ENCODE peak calls at places on chromosomes 4 and X, in six cellular contexts. D, E, R, C, U and Q are unnamed samples.

GRCh38 chrX:154738013-154738738 is 12.7 kb downstream of the GAB3 start:
- DNase-seq in D (no peak), E (peak; percentile 61), R (no peak), C (no peak), U (no peak), Q (no peak)

GRCh38 chr4:1470393-1470670 is 64.1 kb upstream of the NKX1-1 start:
- DNase-seq in D (no peak), E (no peak), R (no peak), C (no peak), U (no peak), Q (no peak)

GRCh38 chrX:154419688-154420401 is 8.5 kb downstream of the TAFAZZIN start:
- DNase-seq in D (no peak), E (no peak), R (no peak), C (peak; percentile 81), U (no peak), Q (no peak)

GRCh38 chrX:132532955-132533354 is 44.1 kb upstream of the MBNL3 start:
- DNase-seq in D (no peak), E (no peak), R (no peak), C (no peak), U (no peak), Q (no peak)

GRCh38 chr4:147447820-147448219 is 33.1 kb upstream of the EDNRA start:
- DNase-seq in D (no peak), E (no peak), R (no peak), C (no peak), U (no peak), Q (no peak)

GRCh38 chrX:39258331-39258730 is 457.1 kb downstream of the MID1IP1 start:
- DNase-seq in D (no peak), E (no peak), R (no peak), C (no peak), U (no peak), Q (no peak)

GRCh38 chr4:2141762-2142520 is 82.8 kb downstream of the NAT8L start:
- DNase-seq in D (no peak), E (no peak), R (no peak), C (no peak), U (no peak), Q (no peak)

GRCh38 chr4:68404153-68404552 is 43.1 kb upstream of the TMPRSS11E start:
- DNase-seq in D (no peak), E (no peak), R (no peak), C (no peak), U (no peak), Q (no peak)

GRCh38 chr4:55635760-55636621 is at the start of gene NMU:
- DNase-seq in D (no peak), E (no peak), R (peak; percentile 1), C (no peak), U (no peak), Q (peak; percentile 70)

GRCh38 chrX:115018944-115019343 is 1.5 kb upstream of the IL13RA2 start:
- DNase-seq in D (no peak), E (no peak), R (no peak), C (no peak), U (no peak), Q (no peak)

GRCh38 chr4:25085621-25086020 is 54.9 kb upstream of the LGI2 start:
- DNase-seq in D (no peak), E (peak; percentile 50), R (no peak), C (no peak), U (no peak), Q (no peak)

GRCh38 chr4:47933798-47934197 is 19.4 kb upstream of the NFXL1 start:
- DNase-seq in D (no peak), E (peak; percentile 56), R (peak; percentile 27), C (no peak), U (peak; percentile 14), Q (peak; percentile 37)

GRCh38 chrX:123561439-123562215 is 171.2 kb downstream of the THOC2 start:
- DNase-seq in D (no peak), E (no peak), R (no peak), C (no peak), U (no peak), Q (no peak)

GRCh38 chr4:155952546-155952945 is 1.1 kb downstream of the CTSO start:
- DNase-seq in D (no peak), E (no peak), R (no peak), C (no peak), U (no peak), Q (no peak)

GRCh38 chrX:152817082-152817744 is 13.3 kb downstream of the CETN2 start:
- DNase-seq in D (no peak), E (no peak), R (no peak), C (no peak), U (no peak), Q (no peak)

GRCh38 chr4:31458813-31459212 is 738.6 kb downstream of the PCDH7 start:
- DNase-seq in D (no peak), E (no peak), R (no peak), C (no peak), U (peak; percentile 1), Q (no peak)

GRCh38 chrX:119343856-119344255 is 55.3 kb upstream of the SLC25A43 start:
- DNase-seq in D (no peak), E (no peak), R (no peak), C (no peak), U (no peak), Q (no peak)

GRCh38 chr4:3704669-3705068 is 61.5 kb upstream of the ADRA2C start:
- DNase-seq in D (no peak), E (no peak), R (no peak), C (no peak), U (no peak), Q (no peak)

GRCh38 chr4:186698525-186698924 is 25.1 kb downstream of the FAT1 start:
- DNase-seq in D (no peak), E (no peak), R (no peak), C (no peak), U (no peak), Q (no peak)

GRCh38 chrX:81556880-81557279 is 355.0 kb downstream of the SH3BGRL start:
- DNase-seq in D (no peak), E (no peak), R (no peak), C (no peak), U (no peak), Q (no peak)

GRCh38 chr4:53805291-53805690 is 214.0 kb upstream of the LNX1 start:
- DNase-seq in D (no peak), E (no peak), R (no peak), C (no peak), U (no peak), Q (no peak)

GRCh38 chrX:47540754-47541538 is 20.1 kb upstream of the ARAF start:
- DNase-seq in D (peak; percentile 75), E (peak; percentile 75), R (no peak), C (peak; percentile 88), U (peak; percentile 76), Q (peak; percentile 63)

GRCh38 chr4:25131925-25132324 is 28.3 kb downstream of the SEPSECS start:
- DNase-seq in D (no peak), E (no peak), R (no peak), C (no peak), U (no peak), Q (no peak)

GRCh38 chr4:149465941-149466340 is 349.7 kb downstream of the IQCM start:
- DNase-seq in D (no peak), E (no peak), R (no peak), C (no peak), U (no peak), Q (no peak)

GRCh38 chr4:174055344-174055743 is 228.1 kb downstream of the FBXO8 start:
- DNase-seq in D (no peak), E (no peak), R (no peak), C (no peak), U (no peak), Q (no peak)

GRCh38 chr4:108426493-108426892 is 193.9 kb upstream of the RPL34 start:
- DNase-seq in D (no peak), E (no peak), R (no peak), C (no peak), U (peak; percentile 13), Q (no peak)

GRCh38 chr4:14264437-14264836 is 636.9 kb upstream of the BOD1L1 start:
- DNase-seq in D (no peak), E (peak; percentile 31), R (no peak), C (no peak), U (no peak), Q (no peak)

GRCh38 chr4:32342054-32342453 is 1621.9 kb downstream of the PCDH7 start:
- DNase-seq in D (no peak), E (no peak), R (no peak), C (no peak), U (no peak), Q (no peak)

GRCh38 chr4:129738175-129738574 is 642.2 kb downstream of the C4orf33 start:
- DNase-seq in D (no peak), E (no peak), R (no peak), C (no peak), U (no peak), Q (no peak)

GRCh38 chr4:81482344-81482743 is 10.6 kb upstream of the RASGEF1B start:
- DNase-seq in D (no peak), E (peak; percentile 42), R (no peak), C (no peak), U (no peak), Q (no peak)

GRCh38 chr4:28639747-28640146 is 1779.1 kb downstream of the STIM2 start:
- DNase-seq in D (no peak), E (no peak), R (no peak), C (no peak), U (no peak), Q (no peak)

GRCh38 chr4:185408432-185408831 is 11.8 kb downstream of the ANKRD37 start:
- DNase-seq in D (no peak), E (no peak), R (no peak), C (no peak), U (no peak), Q (no peak)

GRCh38 chr4:25484243-25484721 is 107.2 kb downstream of the ANAPC4 start:
- DNase-seq in D (no peak), E (no peak), R (no peak), C (no peak), U (no peak), Q (no peak)

GRCh38 chr4:166662266-166662843 is 571.9 kb downstream of the SPOCK3 start:
- DNase-seq in D (no peak), E (no peak), R (no peak), C (no peak), U (no peak), Q (peak; percentile 29)

GRCh38 chr4:74320559-74321118 is 12.4 kb downstream of the EPGN start:
- DNase-seq in D (peak; percentile 26), E (peak; percentile 64), R (no peak), C (no peak), U (no peak), Q (peak; percentile 25)

GRCh38 chr4:100428051-100428450 is 89.8 kb downstream of the EMCN start:
- DNase-seq in D (no peak), E (peak; percentile 85), R (no peak), C (no peak), U (peak; percentile 67), Q (no peak)

GRCh38 chrX:39577976-39578962 is 519.5 kb downstream of the BCOR start:
- DNase-seq in D (no peak), E (peak; percentile 55), R (peak; percentile 64), C (no peak), U (no peak), Q (peak; percentile 35)